ENCODE peak calls at places on chromosomes 5 and 9, in four cellular contexts. M is stimulated activated CD4-positive, alpha-beta T cell treated with anti-CD3 and anti-CD28 coated beads, Interleukin-2, amount 100 ng/mL, for 24 hours; U is RWPE1; L is H9. F is an unnamed sample.

GRCh38 chr5:179887802-179888201 is 19.9 kb downstream of the TBC1D9B start:
- DNase-seq in M (no peak), U (no peak), L (no peak), F (no peak)

GRCh38 chr5:158773151-158773550 is 326.6 kb downstream of the EBF1 start:
- DNase-seq in L (no peak), M (no peak), U (no peak), F (no peak)

GRCh38 chr5:62506659-62507460 is 71.8 kb upstream of the LRRC70 start:
- DNase-seq in M (no peak), L (no peak), U (no peak), F (no peak)

GRCh38 chr5:41869739-41870620 is at the start of gene OXCT1:
- DNase-seq in U (peak; percentile 92), M (peak; percentile 94), L (peak; percentile 85), F (peak; percentile 93)

GRCh38 chr9:21974542-21975409 is 19.4 kb downstream of the CDKN2A start:
- DNase-seq in U (peak; percentile 92), M (peak; percentile 48), L (peak; percentile 92), F (no peak)

GRCh38 chr5:78594946-78595921 is 53.3 kb downstream of the LHFPL2 start:
- DNase-seq in L (no peak), U (peak; percentile 96), M (no peak), F (no peak)

GRCh38 chr5:78601622-78602314 is 46.8 kb downstream of the LHFPL2 start:
- DNase-seq in U (no peak), M (no peak), L (no peak), F (no peak)

GRCh38 chr9:114678847-114679246 is 3.1 kb downstream of the TEX48 start:
- DNase-seq in U (no peak), L (no peak), M (no peak), F (no peak)

GRCh38 chr9:105258225-105258737 is 13.8 kb downstream of the SLC44A1 start:
- DNase-seq in M (no peak), L (no peak), U (no peak), F (no peak)

GRCh38 chr5:127088226-127088625 is 14.9 kb upstream of the C5orf63 start:
- DNase-seq in U (peak; percentile 97), L (no peak), M (no peak), F (no peak)

F was measured in activated T-helper 2 cell treated with anti-CD3 and anti-CD28 coated beads, Interferon-gamma antibody, Interleukin-2, Interleukin-4, amounts not matched to agents 10 μg/mL and 5 μg/mL and 100 μg/mL, durations not matched to agents 14 hours and 24 hours and 36 hours.